ENCODE peak calls at places on chromosomes 5 and 9, in eight cellular contexts. T is erythroblast, W is GM12878, G is sigmoid colon, J is prostate gland, A is HCT116, U is heart left ventricle, O is body of pancreas. Z is an unnamed sample.
A peak's percentile ranks its signal among the peaks of the same experiment; 100 is the strongest.

GRCh38 chr5:111892949-111893348 is 136.0 kb upstream of the NREP start:
- DNase-seq in T (no peak), W (no peak), U (no peak), A (no peak), G (no peak), O (no peak), J (no peak), Z (no peak)

GRCh38 chr5:96601811-96602244 is 60.3 kb upstream of the CAST start:
- DNase-seq in U (peak; percentile 48), J (peak; percentile 76), T (peak; percentile 78), A (peak; percentile 53), W (peak; percentile 16), G (no peak), O (peak; percentile 61), Z (peak; percentile 26)

GRCh38 chr9:127388037-127388855 is 8.7 kb upstream of the SLC2A8 start:
- DNase-seq in T (no peak), O (no peak), U (no peak), A (peak; percentile 86), G (peak; percentile 70), J (no peak), W (peak; percentile 79), Z (peak; percentile 97)

GRCh38 chr5:36531401-36531800 is 75.0 kb upstream of the SLC1A3 start:
- DNase-seq in J (no peak), W (no peak), U (no peak), A (no peak), G (no peak), O (no peak), T (no peak), Z (no peak)

GRCh38 chr5:140255460-140256157 is 47.3 kb downstream of the PFDN1 start:
- DNase-seq in W (no peak), J (no peak), T (no peak), G (no peak), O (no peak), A (no peak), U (no peak), Z (no peak)

GRCh38 chr5:138466900-138467710 is 1.8 kb downstream of the EGR1 start:
- DNase-seq in A (no peak), T (peak; percentile 63), J (no peak), O (peak; percentile 52), W (no peak), G (no peak), U (no peak), Z (no peak)

GRCh38 chr5:178429156-178429468 is 161.1 kb downstream of the COL23A1 start:
- DNase-seq in O (no peak), W (no peak), J (no peak), G (no peak), A (no peak), T (no peak), U (no peak), Z (no peak)

GRCh38 chr9:80790764-80791163 is 898.6 kb downstream of the TLE1 start:
- DNase-seq in O (no peak), G (no peak), W (no peak), T (no peak), J (no peak), A (no peak), U (no peak), Z (no peak)

GRCh38 chr5:108046955-108047670 is 334.8 kb downstream of the FBXL17 start:
- DNase-seq in G (no peak), O (no peak), W (no peak), T (no peak), U (no peak), J (no peak), A (no peak), Z (no peak)

GRCh38 chr5:29023541-29023940 is 1985.2 kb upstream of the CDH9 start:
- DNase-seq in G (no peak), J (no peak), T (no peak), A (no peak), O (no peak), W (no peak), U (no peak), Z (no peak)

GRCh38 chr9:130693426-130694191 is at the start of gene EXOSC2:
- DNase-seq in O (peak; percentile 98), W (peak; percentile 92), J (peak; percentile 98), U (peak; percentile 98), G (peak; percentile 99), T (peak; percentile 98), A (peak; percentile 96), Z (peak; percentile 47)
- TF ChIP-seq POLR2A in O (peak; percentile 77), W (peak; percentile 97), J (peak; percentile 62), U (no peak), G (peak; percentile 65), T (peak; percentile 95), A (peak; percentile 92), Z (peak; percentile 61)

DNA sequence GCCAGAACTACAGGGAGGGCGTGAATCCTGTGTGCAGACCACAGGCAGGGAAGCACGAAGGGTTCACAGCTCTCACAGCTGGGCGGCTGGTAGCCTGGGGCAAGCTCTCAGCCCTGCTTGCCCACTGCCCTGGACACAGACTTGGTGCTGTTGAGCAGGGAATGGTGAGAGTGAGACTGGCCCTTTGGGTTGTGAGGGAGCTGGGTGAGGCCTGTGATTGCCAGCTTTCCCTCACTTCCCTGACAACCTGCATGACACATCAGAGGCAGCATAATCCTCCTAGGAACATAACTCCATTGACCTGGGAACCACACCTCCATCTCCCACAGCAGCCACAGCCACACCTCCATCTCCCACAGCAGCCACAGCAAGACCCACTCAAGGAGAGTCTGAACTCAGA is 60.5 kb upstream of the PRSS3 start:
- DNase-seq in O (no peak), T (no peak), G (no peak), J (no peak), U (no peak), W (no peak), A (no peak), Z (no peak)
- TF ChIP-seq POLR2A in O (no peak), T (no peak), G (no peak), J (no peak), U (no peak), W (no peak), A (no peak), Z (no peak)

GRCh38 chr5:142358648-142359047 is 33.8 kb upstream of the SPRY4 start:
- DNase-seq in J (no peak), W (no peak), U (no peak), O (no peak), G (peak; percentile 24), T (no peak), A (no peak), Z (no peak)

GRCh38 chr5:142357469-142358090 is 32.8 kb upstream of the SPRY4 start:
- DNase-seq in J (no peak), O (no peak), G (peak; percentile 59), U (no peak), A (no peak), W (no peak), T (no peak), Z (no peak)

GRCh38 chr5:142356318-142356715 is 31.5 kb upstream of the SPRY4 start:
- DNase-seq in U (no peak), O (no peak), G (peak; percentile 51), A (no peak), J (no peak), W (no peak), T (no peak), Z (no peak)

GRCh38 chr5:142358121-142358520 is 33.3 kb upstream of the SPRY4 start:
- DNase-seq in A (no peak), U (no peak), T (no peak), G (peak; percentile 22), W (no peak), O (no peak), J (no peak), Z (no peak)

DNA sequence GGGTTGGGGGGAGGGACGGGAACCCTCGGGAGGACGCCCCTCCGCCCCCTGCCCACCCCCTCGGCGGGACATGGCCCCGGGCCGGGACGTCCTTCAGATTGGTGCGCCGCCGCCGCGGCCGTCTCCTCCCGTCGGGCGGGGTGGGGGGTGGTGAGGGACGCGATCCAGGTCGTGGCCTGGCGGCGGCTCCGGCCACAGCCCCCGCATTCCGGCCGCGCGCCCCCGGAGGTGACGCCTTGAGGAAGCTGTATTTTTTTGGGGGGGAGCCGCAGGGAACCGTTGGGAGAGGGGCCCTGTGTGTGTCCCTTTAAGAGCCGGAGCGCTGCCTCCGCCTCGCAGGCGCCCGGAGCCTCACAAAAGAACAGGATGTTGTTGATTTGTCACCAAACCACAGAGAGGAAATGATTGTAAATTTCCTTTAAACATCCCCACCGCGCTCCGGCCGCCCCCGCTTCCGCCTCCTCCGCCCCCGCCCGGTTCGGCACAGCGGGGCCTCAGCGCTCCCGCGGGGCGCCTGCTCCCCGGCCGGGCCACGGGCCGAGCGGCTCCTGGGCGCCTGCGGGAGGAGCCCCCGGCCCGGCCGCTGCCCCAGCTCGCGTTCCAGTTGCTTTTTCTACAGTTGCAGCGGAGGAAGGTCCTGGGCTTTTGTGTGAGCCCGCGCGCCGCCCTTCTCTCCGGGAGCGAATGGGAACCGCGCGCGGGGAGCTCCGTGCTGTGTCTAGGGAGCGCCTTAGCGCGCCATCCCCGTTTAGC is 32.1 kb upstream of the SPRY4 start:
- DNase-seq in A (peak; percentile 87), U (peak; percentile 91), J (peak; percentile 75), O (peak; percentile 61), G (peak; percentile 93), W (peak; percentile 48), T (peak; percentile 28), Z (peak; percentile 76)
- TF ChIP-seq POLR2A in A (no peak), U (peak; percentile 7), J (no peak), O (peak; percentile 49), G (no peak), W (peak; percentile 59), T (peak; percentile 35), Z (peak; percentile 49)

GRCh38 chr9:27768781-27769180 is 195.5 kb upstream of the C9orf72 start:
- DNase-seq in W (no peak), J (no peak), G (no peak), A (no peak), O (no peak), T (no peak), U (no peak), Z (no peak)
- TF ChIP-seq POLR2A in W (no peak), J (no peak), G (no peak), A (no peak), O (no peak), T (no peak), U (no peak), Z (no peak)

GRCh38 chr9:133861103-133861502 is 123.0 kb upstream of the SARDH start:
- DNase-seq in A (no peak), U (no peak), T (peak; percentile 17), O (no peak), W (no peak), J (no peak), G (no peak), Z (no peak)

GRCh38 chr9:133863193-133863592 is 125.0 kb upstream of the SARDH start:
- DNase-seq in U (no peak), A (no peak), J (no peak), O (no peak), G (no peak), W (no peak), T (no peak), Z (no peak)

GRCh38 chr9:133861692-133862091 is 123.5 kb upstream of the SARDH start:
- DNase-seq in J (no peak), O (no peak), W (no peak), G (no peak), A (no peak), U (no peak), T (no peak), Z (no peak)

GRCh38 chr9:133862585-133863041 is 124.5 kb upstream of the SARDH start:
- DNase-seq in W (no peak), G (peak; percentile 84), U (peak; percentile 52), T (no peak), A (no peak), O (no peak), J (no peak), Z (no peak)

DNA sequence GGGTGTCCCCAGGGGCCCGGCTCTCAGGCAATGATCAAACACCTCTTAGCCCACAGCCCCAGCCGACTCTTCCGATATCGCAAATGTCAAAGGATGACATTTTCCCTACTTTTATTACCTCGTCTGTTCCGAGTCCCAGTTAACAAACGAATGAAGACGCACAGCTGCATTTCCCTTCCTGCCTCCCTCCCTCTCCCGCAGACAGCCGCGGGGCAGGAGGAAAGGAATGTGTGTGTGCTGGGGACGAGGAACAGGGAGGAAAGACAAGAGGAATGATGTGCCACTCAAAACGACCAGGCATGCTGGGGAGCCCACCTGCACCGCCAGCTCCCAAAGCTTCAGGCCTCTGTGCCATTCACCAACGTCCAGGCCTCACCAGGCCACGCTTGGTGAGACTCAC is 125.9 kb upstream of the SARDH start:
- DNase-seq in G (no peak), O (no peak), T (no peak), J (no peak), A (no peak), U (no peak), W (no peak), Z (no peak)
- TF ChIP-seq POLR2A in G (no peak), O (no peak), T (no peak), J (no peak), A (no peak), U (no peak), W (no peak), Z (no peak)